ENCODE peak calls at places on chromosome 1, in five cellular contexts. F is stomach, K is endothelial cell of umbilical vein, Z is prostate gland, B is transverse colon. A is an unnamed sample.

GRCh38 chr1:232793944-232794343 is 11.3 kb upstream of the MAP10 start:
- DNase-seq in F (no peak), B (peak), Z (peak), K (peak), A (no peak)

GRCh38 chr1:235416662-235417049 is 49.4 kb downstream of the TBCE start:
- DNase-seq in B (no peak), Z (no peak), K (no peak), F (no peak), A (no peak)

GRCh38 chr1:88504601-88505000 is 179.5 kb upstream of the PKN2 start:
- DNase-seq in Z (no peak), B (no peak), K (no peak), F (no peak), A (no peak)

GRCh38 chr1:94061513-94062443 is 59.2 kb downstream of the ABCA4 start:
- DNase-seq in F (peak), B (peak), Z (peak), K (peak), A (peak)

GRCh38 chr1:83626603-83627002 is 372.3 kb downstream of the TTLL7 start:
- DNase-seq in F (no peak), B (no peak), K (no peak), Z (no peak), A (no peak)

GRCh38 chr1:39574646-39575045 is 1.9 kb downstream of the PABPC4 start:
- DNase-seq in F (peak), K (no peak), Z (peak), B (peak), A (no peak)

GRCh38 chr1:173823776-173824314 is 628 bp upstream of the DARS2 start:
- DNase-seq in B (no peak), Z (no peak), K (no peak), F (no peak), A (no peak)

GRCh38 chr1:77316006-77316405 is 34.2 kb downstream of the AK5 start:
- DNase-seq in Z (no peak), K (no peak), B (no peak), F (no peak), A (no peak)

GRCh38 chr1:9593492-9594465 is 5.1 kb downstream of the TMEM201 start:
- DNase-seq in Z (peak), K (peak), B (peak), F (peak), A (no peak)

GRCh38 chr1:228090613-228091081 is 8.1 kb downstream of the ARF1 start:
- DNase-seq in B (peak), K (peak), Z (no peak), F (peak), A (no peak)

GRCh38 chr1:228085287-228085926 is 2.9 kb downstream of the ARF1 start:
- DNase-seq in Z (no peak), K (peak), B (peak), F (no peak), A (no peak)

GRCh38 chr1:228089520-228090380 is 7.2 kb downstream of the ARF1 start:
- DNase-seq in K (no peak), Z (no peak), B (peak), F (peak), A (no peak)

GRCh38 chr1:228088586-228089498 is 6.3 kb downstream of the ARF1 start:
- DNase-seq in K (no peak), Z (no peak), F (peak), B (peak), A (peak)

DNA sequence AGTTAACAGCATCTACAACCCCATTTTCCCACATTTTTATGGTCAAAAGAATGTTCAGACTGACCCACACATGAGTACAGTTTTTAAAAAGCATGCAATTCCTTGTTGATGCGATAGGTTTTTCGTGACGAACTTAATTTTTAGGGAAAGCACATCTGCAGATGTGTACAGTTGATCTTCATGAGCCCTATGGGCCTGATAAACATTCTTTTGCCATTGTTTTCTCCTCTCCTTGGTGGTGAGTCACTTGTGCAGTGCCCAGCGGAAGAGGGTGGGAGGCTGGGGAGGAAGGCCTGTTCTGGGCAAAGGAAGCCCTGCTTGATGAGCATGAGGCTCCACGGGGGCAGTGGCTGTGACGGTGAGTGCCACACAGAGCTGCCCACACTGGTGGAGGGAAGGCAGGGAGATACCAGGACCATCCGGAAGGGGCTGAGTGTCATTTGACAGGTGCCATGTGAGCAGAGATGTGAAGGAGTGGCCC is 5.3 kb downstream of the ARF1 start:
- DNase-seq in K (peak), F (no peak), B (peak), Z (no peak), A (no peak)
- TF ChIP-seq POLR2AphosphoS5 in K (peak), F (no peak), B (no peak), Z (no peak), A (no peak)

GRCh38 chr1:24363994-24364393 is 44.8 kb downstream of the GRHL3 start:
- DNase-seq in B (no peak), Z (no peak), F (no peak), K (no peak), A (no peak)
- H3K27ac ChIP-seq in B (peak), Z (no peak), F (no peak), K (no peak), A (peak)

GRCh38 chr1:27878787-27879335 is 6.5 kb downstream of the THEMIS2 start:
- DNase-seq in Z (no peak), K (no peak), B (no peak), F (no peak), A (no peak)
- TF ChIP-seq POLR2A in Z (no peak), K (no peak), B (no peak), F (no peak), A (no peak)

DNA sequence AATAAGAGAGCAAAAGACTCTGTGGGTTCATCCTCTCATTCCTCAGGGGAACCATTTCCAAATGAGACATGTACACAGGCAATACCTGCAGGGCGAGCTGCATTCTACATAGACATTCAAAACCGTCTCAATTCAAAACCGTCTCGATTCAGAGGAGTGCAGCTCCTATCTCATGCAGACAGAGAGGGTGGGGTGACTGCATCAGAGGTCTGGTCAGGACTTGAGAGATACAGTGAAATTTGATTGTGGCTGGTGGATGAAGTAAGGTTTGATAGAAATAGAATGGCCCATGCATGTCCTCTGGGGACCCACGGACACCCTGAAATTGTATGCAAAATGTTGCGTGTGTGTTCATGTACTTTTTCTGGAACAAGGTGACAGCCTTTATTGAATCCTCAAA is 27.3 kb downstream of the TEX35 start:
- DNase-seq in Z (no peak), B (no peak), K (no peak), F (no peak), A (peak)
- TF ChIP-seq POLR2AphosphoS5 in Z (no peak), B (no peak), K (no peak), F (no peak), A (no peak)

GRCh38 chr1:108949044-108949443 is 14.2 kb downstream of the CLCC1 start:
- DNase-seq in F (no peak), Z (no peak), K (no peak), B (no peak), A (no peak)

GRCh38 chr1:108953452-108953851 is 9.8 kb downstream of the CLCC1 start:
- DNase-seq in K (no peak), B (no peak), F (no peak), Z (no peak), A (no peak)

GRCh38 chr1:108951242-108951641 is 12.0 kb downstream of the CLCC1 start:
- DNase-seq in B (no peak), K (no peak), F (no peak), Z (no peak), A (no peak)

DNA sequence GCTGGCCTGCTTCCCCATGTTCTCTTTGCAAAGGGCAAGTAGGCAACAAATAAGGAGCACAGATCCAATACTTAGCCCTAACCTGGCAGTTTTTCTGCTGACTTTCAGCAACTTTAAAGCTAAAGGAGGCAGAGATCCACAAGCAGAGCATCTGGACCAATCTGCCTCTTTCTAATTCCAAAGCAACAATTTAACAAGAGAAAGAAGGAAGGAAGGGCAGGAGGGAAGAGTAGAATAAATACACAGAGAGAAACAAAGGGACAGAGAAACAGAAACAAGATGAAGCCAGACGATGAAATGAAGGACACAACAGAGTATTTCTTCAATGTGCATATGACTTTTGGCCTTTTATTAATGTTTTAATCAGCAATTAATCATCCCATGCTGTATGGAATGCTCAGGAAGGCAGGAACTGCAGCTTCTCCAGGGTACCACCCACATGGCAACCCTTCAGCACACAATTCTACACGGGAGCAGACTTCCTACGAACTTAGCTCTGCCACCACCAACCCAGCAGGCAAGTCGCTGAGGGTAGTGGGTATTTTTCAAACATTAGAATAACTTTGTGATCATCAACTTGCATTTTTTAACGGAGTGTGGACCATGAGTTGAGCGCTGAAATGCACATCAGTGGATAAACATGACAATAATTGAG is 15.3 kb downstream of the CLCC1 start:
- DNase-seq in F (no peak), K (peak), Z (peak), B (no peak), A (no peak)
- H3K27ac ChIP-seq in F (no peak), K (no peak), Z (peak), B (no peak), A (no peak)

A was measured in suprapubic skin.